ENCODE peak calls at places on chromosomes 6 and 20, in eight cellular contexts. One of them, this sample, is unnamed.

GRCh38 chr20:63457737-63458136 is 14.7 kb downstream of the KCNQ2 start:
- DNase-seq in lower lobe of right lung: no peak
- DNase-seq in spleen: peak
- DNase-seq in heart left ventricle: peak
- DNase-seq in effector memory CD4-positive, alpha-beta T cell: no peak
- DNase-seq in ovary: no peak
- DNase-seq in uterus: no peak
- DNase-seq in GM23338: no peak
- DNase-seq in this sample: peak

GRCh38 chr6:32108094-32108627 is 977 bp downstream of the TNXB start:
- DNase-seq in ovary: peak
- DNase-seq in heart left ventricle: peak
- DNase-seq in effector memory CD4-positive, alpha-beta T cell: no peak
- DNase-seq in GM23338: peak
- DNase-seq in lower lobe of right lung: no peak
- DNase-seq in uterus: peak
- DNase-seq in spleen: no peak
- DNase-seq in this sample: no peak

GRCh38 chr6:166862287-166862977 is 93.9 kb downstream of the RNASET2 start:
- DNase-seq in spleen: peak
- DNase-seq in ovary: peak
- DNase-seq in lower lobe of right lung: no peak
- DNase-seq in GM23338: peak
- DNase-seq in heart left ventricle: peak
- DNase-seq in effector memory CD4-positive, alpha-beta T cell: no peak
- DNase-seq in uterus: no peak
- DNase-seq in this sample: no peak

GRCh38 chr20:24163501-24163900 is 174.9 kb upstream of the GGTLC1 start:
- DNase-seq in spleen: no peak
- DNase-seq in effector memory CD4-positive, alpha-beta T cell: no peak
- DNase-seq in ovary: no peak
- DNase-seq in heart left ventricle: no peak
- DNase-seq in uterus: no peak
- DNase-seq in GM23338: no peak
- DNase-seq in lower lobe of right lung: no peak
- DNase-seq in this sample: no peak

GRCh38 chr6:130070747-130071146 is 52.4 kb downstream of the L3MBTL3 start:
- DNase-seq in lower lobe of right lung: no peak
- DNase-seq in uterus: no peak
- DNase-seq in spleen: no peak
- DNase-seq in heart left ventricle: no peak
- DNase-seq in effector memory CD4-positive, alpha-beta T cell: no peak
- DNase-seq in GM23338: no peak
- DNase-seq in ovary: no peak
- DNase-seq in this sample: no peak

GRCh38 chr6:116217069-116217468 is 36.8 kb downstream of the TSPYL4 start:
- DNase-seq in spleen: no peak
- DNase-seq in lower lobe of right lung: no peak
- DNase-seq in ovary: no peak
- DNase-seq in GM23338: peak
- DNase-seq in heart left ventricle: no peak
- DNase-seq in effector memory CD4-positive, alpha-beta T cell: no peak
- DNase-seq in uterus: no peak
- DNase-seq in this sample: no peak

GRCh38 chr6:144331610-144332009 is 46.5 kb downstream of the UTRN start:
- DNase-seq in lower lobe of right lung: no peak
- DNase-seq in effector memory CD4-positive, alpha-beta T cell: no peak
- DNase-seq in uterus: no peak
- DNase-seq in heart left ventricle: no peak
- DNase-seq in ovary: no peak
- DNase-seq in GM23338: peak
- DNase-seq in spleen: no peak
- DNase-seq in this sample: no peak

GRCh38 chr6:132919476-132919875 is 105.1 kb downstream of the RPS12 start:
- DNase-seq in effector memory CD4-positive, alpha-beta T cell: no peak
- DNase-seq in uterus: peak
- DNase-seq in heart left ventricle: peak
- DNase-seq in ovary: peak
- DNase-seq in lower lobe of right lung: peak
- DNase-seq in spleen: no peak
- DNase-seq in GM23338: peak
- DNase-seq in this sample: no peak

GRCh38 chr20:45304464-45304999 is 2.1 kb upstream of the RBPJL start:
- DNase-seq in effector memory CD4-positive, alpha-beta T cell: no peak
- DNase-seq in lower lobe of right lung: no peak
- DNase-seq in spleen: no peak
- DNase-seq in heart left ventricle: no peak
- DNase-seq in ovary: no peak
- DNase-seq in GM23338: no peak
- DNase-seq in uterus: no peak
- DNase-seq in this sample: no peak

GRCh38 chr6:110619275-110619908 is 143.0 kb upstream of the SLC22A16 start:
- DNase-seq in uterus: no peak
- DNase-seq in ovary: no peak
- DNase-seq in heart left ventricle: no peak
- DNase-seq in effector memory CD4-positive, alpha-beta T cell: no peak
- DNase-seq in lower lobe of right lung: no peak
- DNase-seq in spleen: no peak
- DNase-seq in GM23338: no peak
- DNase-seq in this sample: no peak

GRCh38 chr6:48032156-48032555 is 78.8 kb downstream of the PTCHD4 start:
- DNase-seq in uterus: no peak
- DNase-seq in lower lobe of right lung: no peak
- DNase-seq in effector memory CD4-positive, alpha-beta T cell: no peak
- DNase-seq in GM23338: no peak
- DNase-seq in heart left ventricle: no peak
- DNase-seq in ovary: no peak
- DNase-seq in spleen: no peak
- DNase-seq in this sample: no peak

DNA sequence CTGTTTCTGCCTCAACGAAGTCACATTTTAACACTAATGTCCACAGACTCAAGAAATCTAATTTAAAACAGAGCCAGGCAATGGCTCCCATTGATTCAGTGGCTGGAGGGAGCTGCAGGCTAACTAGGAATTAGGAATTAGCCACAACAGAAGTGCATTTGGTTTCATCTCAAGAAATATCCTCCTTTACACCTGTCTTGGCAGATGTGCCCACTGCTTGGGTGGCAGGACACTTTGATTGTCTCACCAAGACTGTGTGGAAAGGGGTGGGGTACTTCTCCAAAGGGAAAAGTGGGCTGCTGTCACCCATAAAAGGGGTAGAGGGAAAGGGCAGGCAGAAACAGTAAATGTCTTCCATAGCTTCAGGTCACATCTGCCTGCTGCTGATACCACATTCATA is 10.8 kb upstream of the OSER1 start:
- DNase-seq in spleen: no peak
- DNase-seq in uterus: no peak
- DNase-seq in GM23338: no peak
- DNase-seq in lower lobe of right lung: no peak
- DNase-seq in effector memory CD4-positive, alpha-beta T cell: no peak
- DNase-seq in heart left ventricle: no peak
- DNase-seq in ovary: no peak
- DNase-seq in this sample: no peak
- H3K27ac ChIP-seq in spleen: no peak
- H3K27ac ChIP-seq in uterus: no peak
- H3K27ac ChIP-seq in GM23338: no peak
- H3K27ac ChIP-seq in lower lobe of right lung: no peak
- H3K27ac ChIP-seq in effector memory CD4-positive, alpha-beta T cell: peak
- H3K27ac ChIP-seq in heart left ventricle: no peak
- H3K27ac ChIP-seq in ovary: no peak
- H3K27ac ChIP-seq in this sample: no peak

GRCh38 chr6:126094411-126094810 is 108.1 kb downstream of the TRMT11 start:
- DNase-seq in GM23338: no peak
- DNase-seq in heart left ventricle: no peak
- DNase-seq in spleen: no peak
- DNase-seq in ovary: no peak
- DNase-seq in effector memory CD4-positive, alpha-beta T cell: no peak
- DNase-seq in lower lobe of right lung: no peak
- DNase-seq in uterus: no peak
- DNase-seq in this sample: no peak

GRCh38 chr6:126091507-126091906 is 105.2 kb downstream of the TRMT11 start:
- DNase-seq in spleen: no peak
- DNase-seq in effector memory CD4-positive, alpha-beta T cell: no peak
- DNase-seq in ovary: no peak
- DNase-seq in uterus: no peak
- DNase-seq in GM23338: peak
- DNase-seq in lower lobe of right lung: no peak
- DNase-seq in heart left ventricle: no peak
- DNase-seq in this sample: no peak

GRCh38 chr6:126087456-126087855 is 101.1 kb downstream of the TRMT11 start:
- DNase-seq in uterus: no peak
- DNase-seq in heart left ventricle: no peak
- DNase-seq in ovary: no peak
- DNase-seq in effector memory CD4-positive, alpha-beta T cell: no peak
- DNase-seq in spleen: no peak
- DNase-seq in GM23338: no peak
- DNase-seq in lower lobe of right lung: no peak
- DNase-seq in this sample: no peak

DNA sequence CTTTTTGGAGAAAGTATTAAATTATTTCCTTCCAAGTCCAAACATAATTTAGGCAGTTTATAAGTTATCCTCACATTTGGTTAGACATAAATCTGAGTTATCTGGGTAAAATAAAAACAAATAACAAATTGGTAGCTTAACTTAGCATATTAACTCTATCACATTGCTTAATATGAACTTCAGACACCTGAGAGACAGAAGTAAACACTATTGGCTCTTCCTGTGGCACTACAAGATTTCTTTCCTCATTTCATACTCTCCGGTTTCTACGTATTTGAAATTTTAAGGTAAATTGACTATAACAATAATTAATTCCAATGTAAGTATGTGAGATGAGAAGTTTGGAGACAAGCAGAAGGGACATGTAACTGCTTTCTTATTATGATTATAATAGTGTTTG is 106.8 kb downstream of the TRMT11 start:
- DNase-seq in effector memory CD4-positive, alpha-beta T cell: no peak
- DNase-seq in uterus: no peak
- DNase-seq in heart left ventricle: no peak
- DNase-seq in GM23338: no peak
- DNase-seq in spleen: no peak
- DNase-seq in lower lobe of right lung: no peak
- DNase-seq in ovary: no peak
- DNase-seq in this sample: no peak
- H3K27ac ChIP-seq in effector memory CD4-positive, alpha-beta T cell: no peak
- H3K27ac ChIP-seq in uterus: peak
- H3K27ac ChIP-seq in heart left ventricle: no peak
- H3K27ac ChIP-seq in GM23338: no peak
- H3K27ac ChIP-seq in spleen: no peak
- H3K27ac ChIP-seq in lower lobe of right lung: no peak
- H3K27ac ChIP-seq in ovary: no peak
- H3K27ac ChIP-seq in this sample: no peak

GRCh38 chr6:138618168-138618567 is 118.9 kb upstream of the NHSL1 start:
- DNase-seq in spleen: no peak
- DNase-seq in GM23338: no peak
- DNase-seq in ovary: no peak
- DNase-seq in lower lobe of right lung: no peak
- DNase-seq in uterus: no peak
- DNase-seq in effector memory CD4-positive, alpha-beta T cell: no peak
- DNase-seq in heart left ventricle: no peak
- DNase-seq in this sample: no peak
- H3K27ac ChIP-seq in spleen: no peak
- H3K27ac ChIP-seq in GM23338: no peak
- H3K27ac ChIP-seq in ovary: no peak
- H3K27ac ChIP-seq in lower lobe of right lung: no peak
- H3K27ac ChIP-seq in uterus: no peak
- H3K27ac ChIP-seq in effector memory CD4-positive, alpha-beta T cell: no peak
- H3K27ac ChIP-seq in heart left ventricle: no peak
- H3K27ac ChIP-seq in this sample: no peak

GRCh38 chr6:35735452-35735851 is 1.4 kb upstream of the ARMC12 start:
- DNase-seq in heart left ventricle: no peak
- DNase-seq in lower lobe of right lung: no peak
- DNase-seq in effector memory CD4-positive, alpha-beta T cell: no peak
- DNase-seq in uterus: no peak
- DNase-seq in GM23338: no peak
- DNase-seq in ovary: no peak
- DNase-seq in spleen: peak
- DNase-seq in this sample: no peak
- H3K27ac ChIP-seq in heart left ventricle: no peak
- H3K27ac ChIP-seq in lower lobe of right lung: no peak
- H3K27ac ChIP-seq in effector memory CD4-positive, alpha-beta T cell: no peak
- H3K27ac ChIP-seq in uterus: peak
- H3K27ac ChIP-seq in GM23338: no peak
- H3K27ac ChIP-seq in ovary: no peak
- H3K27ac ChIP-seq in spleen: peak
- H3K27ac ChIP-seq in this sample: peak

GRCh38 chr20:41141153-41141815 is 3.9 kb downstream of the PLCG1 start:
- DNase-seq in uterus: no peak
- DNase-seq in spleen: no peak
- DNase-seq in ovary: no peak
- DNase-seq in lower lobe of right lung: no peak
- DNase-seq in effector memory CD4-positive, alpha-beta T cell: no peak
- DNase-seq in heart left ventricle: peak
- DNase-seq in GM23338: no peak
- DNase-seq in this sample: no peak

GRCh38 chr20:41145317-41145716 is 8.0 kb downstream of the PLCG1 start:
- DNase-seq in effector memory CD4-positive, alpha-beta T cell: no peak
- DNase-seq in ovary: no peak
- DNase-seq in spleen: no peak
- DNase-seq in heart left ventricle: no peak
- DNase-seq in lower lobe of right lung: no peak
- DNase-seq in uterus: no peak
- DNase-seq in GM23338: no peak
- DNase-seq in this sample: no peak

GRCh38 chr20:41142914-41143313 is 5.6 kb downstream of the PLCG1 start:
- DNase-seq in spleen: no peak
- DNase-seq in uterus: no peak
- DNase-seq in heart left ventricle: no peak
- DNase-seq in lower lobe of right lung: no peak
- DNase-seq in ovary: no peak
- DNase-seq in GM23338: no peak
- DNase-seq in effector memory CD4-positive, alpha-beta T cell: peak
- DNase-seq in this sample: no peak

GRCh38 chr20:41142241-41142640 is 4.9 kb downstream of the PLCG1 start:
- DNase-seq in heart left ventricle: no peak
- DNase-seq in GM23338: no peak
- DNase-seq in uterus: no peak
- DNase-seq in ovary: no peak
- DNase-seq in lower lobe of right lung: no peak
- DNase-seq in effector memory CD4-positive, alpha-beta T cell: no peak
- DNase-seq in spleen: no peak
- DNase-seq in this sample: no peak

DNA sequence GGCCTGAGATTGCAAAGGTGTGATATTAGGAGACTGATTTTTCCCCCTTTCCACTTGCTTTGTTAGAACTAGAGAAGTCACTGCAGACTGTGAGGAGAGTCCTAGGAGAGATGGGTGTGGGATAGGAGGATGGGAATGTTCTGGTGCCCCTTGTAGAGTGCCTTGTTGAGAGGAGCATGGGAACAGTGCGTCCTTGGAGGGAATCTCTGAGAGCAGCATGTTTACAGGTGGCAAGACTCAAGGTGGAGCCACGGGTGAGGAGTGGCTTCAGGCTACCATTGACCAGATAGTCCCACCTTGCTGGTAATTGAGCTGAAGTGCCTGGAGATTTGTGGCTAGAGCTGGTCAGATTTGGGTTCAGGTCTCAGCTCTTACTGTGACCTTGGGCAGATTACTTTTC is 6.0 kb downstream of the PLCG1 start:
- DNase-seq in effector memory CD4-positive, alpha-beta T cell: no peak
- DNase-seq in GM23338: no peak
- DNase-seq in lower lobe of right lung: no peak
- DNase-seq in uterus: no peak
- DNase-seq in spleen: no peak
- DNase-seq in heart left ventricle: no peak
- DNase-seq in ovary: no peak
- DNase-seq in this sample: no peak
- H3K27ac ChIP-seq in effector memory CD4-positive, alpha-beta T cell: peak
- H3K27ac ChIP-seq in GM23338: no peak
- H3K27ac ChIP-seq in lower lobe of right lung: peak
- H3K27ac ChIP-seq in uterus: peak
- H3K27ac ChIP-seq in spleen: peak
- H3K27ac ChIP-seq in heart left ventricle: peak
- H3K27ac ChIP-seq in ovary: no peak
- H3K27ac ChIP-seq in this sample: peak